ENCODE peak calls at places on chromosomes 5 and 9, in ten cellular contexts. M is A549, G is tibial nerve, W is GM12878, J is SK-N-SH, D is transverse colon, C is H1, E is K562, L is stomach, R is ovary. N is an unnamed sample. For H3K4me1, the result is how much of the 10 kb centered on the place peaks cover.

GRCh38 chr9:92151691-92152393 is 36.6 kb upstream of the SPTLC1 start:
- DNase-seq in D (no peak), W (no peak), E (no peak), J (peak), C (no peak), R (no peak), M (no peak), L (no peak), G (no peak), N (peak)

GRCh38 chr5:79785983-79786382 is 96.3 kb downstream of the CMYA5 start:
- DNase-seq in E (no peak), C (no peak), M (no peak), R (no peak), G (no peak), J (no peak), W (no peak), L (no peak), D (no peak), N (no peak)

GRCh38 chr9:135515541-135515951 is 5.7 kb upstream of the LCN1 start:
- DNase-seq in L (peak), M (no peak), R (peak), W (no peak), E (no peak), C (no peak), J (no peak), D (no peak), G (no peak), N (no peak)

GRCh38 chr9:70618784-70619183 is 204.3 kb upstream of the KLF9 start:
- DNase-seq in M (no peak), G (no peak), R (no peak), D (no peak), C (no peak), L (no peak), E (no peak), W (no peak), J (no peak), N (no peak)

GRCh38 chr9:87239312-87239711 is 258.4 kb upstream of the DAPK1 start:
- DNase-seq in W (no peak), J (no peak), D (no peak), E (no peak), C (no peak), M (no peak), G (no peak), R (no peak), L (no peak), N (peak)

GRCh38 chr9:79011461-79011860 is 560.3 kb upstream of the TLE4 start:
- DNase-seq in D (no peak), J (no peak), M (no peak), R (no peak), L (no peak), G (no peak), C (no peak), W (no peak), E (no peak), N (no peak)

GRCh38 chr9:111662851-111663823 is 1.7 kb downstream of the GNG10 start:
- DNase-seq in J (no peak), M (no peak), R (no peak), C (peak), E (peak), D (no peak), W (no peak), G (no peak), L (no peak), N (no peak)

GRCh38 chr5:62152394-62153123 is 153.4 kb upstream of the KIF2A start:
- DNase-seq in D (no peak), J (no peak), C (no peak), R (no peak), M (no peak), E (no peak), W (no peak), L (no peak), G (no peak), N (peak)

GRCh38 chr9:138046641-138047301 is 169.2 kb downstream of the CACNA1B start:
- DNase-seq in C (peak), R (no peak), E (no peak), W (no peak), J (peak), M (no peak), L (peak), D (no peak), G (no peak), N (no peak)

GRCh38 chr5:56269216-56269927 is 36.2 kb upstream of the ANKRD55 start:
- DNase-seq in R (peak), L (no peak), W (peak), G (peak), C (no peak), D (no peak), M (peak), J (peak), E (peak), N (no peak)

GRCh38 chr5:131206772-131207171 is 36.0 kb downstream of the LYRM7 start:
- DNase-seq in W (no peak), G (no peak), M (no peak), J (no peak), C (no peak), E (no peak), R (no peak), L (no peak), D (no peak), N (no peak)

GRCh38 chr9:78599939-78600338 is 303.0 kb downstream of the PSAT1 start:
- DNase-seq in R (no peak), L (no peak), G (no peak), W (no peak), J (no peak), D (no peak), E (no peak), C (no peak), M (no peak), N (no peak)

GRCh38 chr5:109630109-109630508 is 59.6 kb upstream of the MAN2A1 start:
- DNase-seq in D (no peak), W (no peak), M (no peak), J (no peak), R (no peak), L (no peak), G (no peak), E (no peak), C (no peak), N (no peak)

DNA sequence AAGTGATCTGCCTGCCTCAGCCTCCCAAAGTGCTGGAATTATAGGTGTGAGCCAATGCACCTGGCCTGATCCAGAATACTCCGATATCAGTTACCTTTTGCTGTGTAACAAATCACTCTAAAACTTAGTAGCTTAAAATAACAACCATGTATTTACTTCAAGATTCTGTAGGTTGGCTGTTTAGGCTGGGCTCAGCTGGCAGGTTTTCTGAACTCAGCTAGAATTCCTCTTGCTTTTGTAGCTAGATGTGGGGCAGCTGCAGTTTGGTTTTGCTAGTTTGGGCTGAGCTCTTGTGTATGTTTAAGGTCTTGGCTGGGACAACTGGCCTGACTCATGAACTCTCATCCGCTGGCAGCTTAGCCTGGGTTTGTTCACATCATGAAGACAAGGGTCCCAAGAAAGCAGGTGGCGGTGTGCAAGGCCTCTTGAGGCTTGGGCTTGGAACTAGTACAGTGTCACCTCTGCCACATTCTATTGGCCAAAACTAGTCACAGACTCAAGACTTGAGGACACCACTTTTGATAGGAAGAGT is 138.3 kb upstream of the SHB start:
- DNase-seq in G (no peak), E (no peak), L (no peak), J (no peak), C (peak), M (no peak), D (no peak), W (no peak), R (no peak), N (no peak)
- TF ChIP-seq CTCF in G (no peak), E (no peak), L (no peak), J (no peak), C (no peak), M (no peak), D (no peak), W (no peak), R (no peak), N (no peak)

DNA sequence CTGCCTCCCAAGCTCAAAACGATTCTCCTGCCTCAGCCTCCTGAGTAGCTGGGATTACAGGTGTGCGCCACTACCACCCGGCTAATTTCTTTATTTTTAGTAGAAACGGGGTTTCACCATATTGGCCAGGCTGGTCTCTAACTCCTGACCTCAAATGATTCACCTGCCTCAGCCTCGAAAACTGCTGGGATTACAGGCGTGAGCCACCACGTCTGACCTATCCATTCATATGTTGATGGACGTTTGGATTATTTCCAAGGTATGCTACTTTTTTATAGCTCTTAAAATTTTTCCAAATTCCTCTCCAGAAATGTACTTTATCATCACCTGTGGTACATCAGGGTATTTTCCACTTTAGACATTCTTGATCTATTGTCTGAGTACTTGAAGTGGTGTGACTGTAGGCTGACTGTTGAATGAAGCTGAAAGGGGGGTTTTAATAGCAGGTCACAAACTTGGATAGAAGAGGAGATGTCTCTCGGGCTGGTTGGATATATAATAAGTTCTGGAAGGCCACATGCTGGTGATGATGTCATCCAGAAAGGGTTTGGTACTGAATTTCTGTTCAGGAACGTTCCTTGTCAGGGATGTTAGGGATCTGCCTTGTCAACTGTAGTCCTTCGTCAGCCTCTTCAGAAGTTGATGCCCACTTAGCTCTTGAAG is 7.4 kb downstream of the CTNNA1 start:
- DNase-seq in R (no peak), E (no peak), J (no peak), G (no peak), C (no peak), L (no peak), W (no peak), M (no peak), D (no peak), N (no peak)
- H3K4me1 ChIP-seq in R (under half), E (under half), J (under half), G (under half), C (under half), L (under half), W (under half), M (half or more), D (under half), N (half or more)

DNA sequence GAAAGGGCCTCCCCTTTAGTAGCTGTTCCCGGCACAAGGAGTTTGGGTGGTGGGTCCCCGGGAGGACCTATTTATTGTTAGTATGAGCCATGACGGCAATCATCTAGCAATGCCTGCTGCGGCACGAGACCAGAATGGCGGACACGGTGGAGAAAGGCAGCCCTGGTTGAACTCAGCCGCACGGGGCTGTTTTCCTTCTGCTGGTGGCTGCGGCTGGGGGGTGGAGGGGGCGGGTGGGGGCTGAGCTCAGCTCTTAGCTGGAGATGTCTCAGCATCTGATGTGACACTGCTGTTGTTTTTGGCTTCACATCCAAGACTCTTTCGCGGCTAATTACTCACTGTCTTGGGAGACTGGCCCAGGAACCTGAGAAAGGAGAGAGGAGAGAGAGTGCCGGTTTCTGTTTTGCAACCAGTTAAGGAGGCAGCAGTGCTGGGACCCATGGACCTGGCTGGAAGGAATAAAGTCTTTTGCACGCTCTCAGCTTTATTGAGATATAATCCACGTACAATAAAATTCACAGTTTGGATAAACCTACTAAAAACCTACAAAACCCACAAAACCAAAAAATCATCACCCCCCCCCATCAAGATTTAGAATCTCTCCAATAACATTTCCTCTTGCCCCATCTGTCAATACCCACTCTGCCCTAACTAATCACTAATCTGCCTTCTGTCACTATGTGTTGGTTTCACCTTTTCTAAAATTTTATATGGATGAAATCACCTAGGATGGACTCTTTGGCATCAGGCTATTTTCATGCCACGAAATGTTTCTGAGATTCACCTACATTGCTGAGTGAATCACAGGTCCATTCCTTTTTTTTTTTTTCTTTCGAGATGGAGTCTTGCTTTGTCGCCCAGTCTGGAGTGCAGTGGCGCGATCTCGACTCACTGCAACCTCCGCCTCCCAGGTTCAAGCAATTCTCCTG is 81.8 kb upstream of the NEURL1B start:
- DNase-seq in L (peak), J (no peak), E (no peak), M (no peak), G (peak), R (peak), C (no peak), W (no peak), D (peak), N (peak)
- TF ChIP-seq EP300 in L (no peak), J (no peak), E (no peak), M (no peak), G (no peak), R (no peak), C (no peak), W (no peak), D (no peak), N (no peak)

GRCh38 chr9:15942806-15943424 is 390.1 kb downstream of the CCDC171 start:
- DNase-seq in D (no peak), C (no peak), G (peak), W (no peak), J (no peak), E (no peak), R (no peak), M (no peak), L (no peak), N (no peak)
- TF ChIP-seq CTCF in D (no peak), C (no peak), G (no peak), W (no peak), J (peak), E (no peak), R (no peak), M (peak), L (no peak), N (no peak)

GRCh38 chr5:10702040-10702629 is 58.9 kb downstream of the DAP start:
- DNase-seq in G (no peak), E (peak), C (no peak), R (peak), L (peak), J (no peak), W (no peak), D (no peak), M (no peak), N (no peak)

GRCh38 chr5:10704949-10705621 is 55.9 kb downstream of the DAP start:
- DNase-seq in D (no peak), C (no peak), J (no peak), R (no peak), E (no peak), G (no peak), M (no peak), W (no peak), L (no peak), N (no peak)

GRCh38 chr5:10701567-10702039 is 59.4 kb downstream of the DAP start:
- DNase-seq in C (peak), E (peak), R (no peak), M (peak), G (peak), J (peak), D (no peak), W (no peak), L (no peak), N (no peak)

GRCh38 chr5:10703676-10704075 is 57.4 kb downstream of the DAP start:
- DNase-seq in L (peak), M (no peak), W (no peak), G (no peak), R (peak), D (peak), E (no peak), C (no peak), J (no peak), N (no peak)

DNA sequence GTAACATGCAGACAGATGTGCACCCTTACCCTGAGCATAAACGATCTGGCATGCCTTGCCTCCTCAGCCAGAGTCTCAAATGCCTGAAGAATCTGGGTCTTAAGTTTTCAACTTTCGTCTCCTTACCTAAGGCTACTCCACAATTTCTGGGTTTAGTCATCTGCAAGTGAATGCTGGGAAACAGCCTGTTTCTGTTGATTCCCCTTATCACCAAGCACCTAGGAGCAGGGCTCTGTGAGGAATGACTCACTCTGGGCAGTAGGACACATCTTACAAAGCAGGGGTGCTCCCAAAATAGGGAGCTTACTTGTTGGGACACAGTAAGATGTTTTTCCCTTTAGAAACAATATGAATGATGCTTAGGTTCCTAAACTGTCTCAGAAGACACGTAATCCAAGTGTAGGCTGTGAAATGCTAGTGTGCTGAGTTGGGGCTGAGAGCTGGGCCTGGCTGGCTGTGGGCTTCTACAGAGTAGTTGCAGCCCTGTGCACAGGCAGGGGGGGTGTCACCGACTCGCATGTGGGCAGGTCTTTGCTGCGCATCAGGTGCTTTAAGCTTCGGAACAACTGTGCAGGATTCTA is 58.0 kb downstream of the DAP start:
- DNase-seq in J (no peak), W (no peak), G (no peak), R (no peak), E (peak), D (no peak), C (no peak), M (no peak), L (no peak), N (no peak)
- H3K4me1 ChIP-seq in J (under half), W (under half), G (under half), R (under half), E (under half), D (under half), C (under half), M (under half), L (under half), N (under half)

N was measured in esophagus muscularis mucosa.